ENCODE peak calls at places on chromosomes 16 and 17, in five cellular contexts. E, I, F, M and A are unnamed samples.

GRCh38 chr17:60093694-60094093 is 15.0 kb upstream of the HEATR6 start:
- DNase-seq in E (no peak), I (no peak), F (no peak), M (no peak), A (no peak)

GRCh38 chr17:44386182-44386525 is 3.3 kb downstream of the ITGA2B start:
- DNase-seq in E (no peak), I (no peak), F (no peak), M (no peak), A (no peak)

GRCh38 chr17:67532326-67532871 is 155.3 kb downstream of the PITPNC1 start:
- DNase-seq in E (no peak), I (no peak), F (no peak), M (peak), A (no peak)

GRCh38 chr17:66214893-66215528 is 14.2 kb downstream of the APOH start:
- DNase-seq in E (no peak), I (no peak), F (no peak), M (no peak), A (no peak)

GRCh38 chr16:72066747-72067146 is 3.7 kb downstream of the HPR start:
- DNase-seq in E (peak), I (peak), F (no peak), M (peak), A (peak)

GRCh38 chr17:79038545-79039135 is 14.7 kb downstream of the C1QTNF1 start:
- DNase-seq in E (peak), I (no peak), F (no peak), M (no peak), A (no peak)

GRCh38 chr17:73772107-73772705 is 128.0 kb upstream of the SDK2 start:
- DNase-seq in E (no peak), I (no peak), F (no peak), M (no peak), A (no peak)

GRCh38 chr16:2831203-2831602 is 1.1 kb downstream of the ZG16B start:
- DNase-seq in E (no peak), I (no peak), F (no peak), M (no peak), A (no peak)

GRCh38 chr16:23687034-23687808 is 8.5 kb downstream of the PLK1 start:
- DNase-seq in E (no peak), I (no peak), F (no peak), M (no peak), A (no peak)

GRCh38 chr16:680967-681745 is 946 bp downstream of the STUB1 start:
- DNase-seq in E (no peak), I (no peak), F (no peak), M (no peak), A (no peak)

GRCh38 chr17:9676084-9676483 is 30.8 kb downstream of the USP43 start:
- DNase-seq in E (no peak), I (no peak), F (no peak), M (no peak), A (no peak)

GRCh38 chr17:13405807-13406206 is 195.9 kb downstream of the HS3ST3A1 start:
- DNase-seq in E (no peak), I (no peak), F (no peak), M (no peak), A (no peak)

GRCh38 chr17:9436629-9437028 is 139.0 kb downstream of the STX8 start:
- DNase-seq in E (no peak), I (no peak), F (no peak), M (no peak), A (peak)

GRCh38 chr17:80868022-80868609 is 123.5 kb upstream of the CHMP6 start:
- DNase-seq in E (no peak), I (no peak), F (no peak), M (no peak), A (no peak)

GRCh38 chr17:43864161-43864706 is 17.3 kb downstream of the CD300LG start:
- DNase-seq in E (no peak), I (no peak), F (no peak), M (no peak), A (no peak)

GRCh38 chr16:71303938-71304337 is 14.7 kb upstream of the CMTR2 start:
- DNase-seq in E (no peak), I (no peak), F (no peak), M (no peak), A (no peak)

GRCh38 chr16:23182675-23183485 is at the start of gene SCNN1G:
- DNase-seq in E (peak), I (peak), F (no peak), M (no peak), A (no peak)

GRCh38 chr16:49472598-49472997 is 99.0 kb downstream of the C16orf78 start:
- DNase-seq in E (no peak), I (no peak), F (no peak), M (no peak), A (no peak)

GRCh38 chr16:50253511-50253903 is 12.8 kb upstream of the ADCY7 start:
- DNase-seq in E (no peak), I (no peak), F (no peak), M (no peak), A (no peak)

GRCh38 chr17:7750321-7750821 is 32.8 kb downstream of the DNAH2 start:
- DNase-seq in E (no peak), I (no peak), F (no peak), M (no peak), A (peak)

GRCh38 chr17:82237083-82237745 is 8.4 kb downstream of the SLC16A3 start:
- DNase-seq in E (no peak), I (no peak), F (no peak), M (peak), A (no peak)

GRCh38 chr17:9409026-9409425 is 166.6 kb downstream of the STX8 start:
- DNase-seq in E (no peak), I (no peak), F (no peak), M (no peak), A (no peak)

GRCh38 chr17:6413073-6413472 is 21.8 kb downstream of the AIPL1 start:
- DNase-seq in E (peak), I (peak), F (no peak), M (peak), A (peak)

GRCh38 chr16:79430129-79430789 is 170.3 kb downstream of the MAF start:
- DNase-seq in E (no peak), I (no peak), F (no peak), M (no peak), A (no peak)

GRCh38 chr17:76458580-76459490 is 5.9 kb upstream of the UBE2O start:
- DNase-seq in E (peak), I (no peak), F (no peak), M (peak), A (no peak)

GRCh38 chr17:67260051-67260987 is 15.3 kb upstream of the HELZ start:
- DNase-seq in E (no peak), I (no peak), F (no peak), M (no peak), A (peak)

GRCh38 chr17:16106161-16106891 is 106.7 kb downstream of the TTC19 start:
- DNase-seq in E (no peak), I (no peak), F (no peak), M (peak), A (peak)

GRCh38 chr17:49935526-49936210 is 33.3 kb upstream of the DLX4 start:
- DNase-seq in E (no peak), I (no peak), F (no peak), M (peak), A (no peak)

GRCh38 chr16:58062821-58063220 is 37.3 kb downstream of the MMP15 start:
- DNase-seq in E (no peak), I (no peak), F (no peak), M (no peak), A (no peak)

GRCh38 chr17:6639014-6639650 is 1.4 kb downstream of the KIAA0753 start:
- DNase-seq in E (no peak), I (no peak), F (no peak), M (no peak), A (no peak)

GRCh38 chr16:56286819-56287218 is 95.5 kb downstream of the GNAO1 start:
- DNase-seq in E (no peak), I (no peak), F (no peak), M (peak), A (no peak)

GRCh38 chr17:8574687-8575086 is 55.8 kb downstream of the MYH10 start:
- DNase-seq in E (no peak), I (no peak), F (no peak), M (no peak), A (no peak)